ENCODE peak calls at places on chromosomes 12 and 14, in eight cellular contexts. One of them, this sample, is unnamed.

GRCh38 chr12:71477609-71478008 is 38.0 kb downstream of the LGR5 start:
- DNase-seq in dorsolateral prefrontal cortex: no peak
- DNase-seq in CD4-positive, alpha-beta T cell: no peak
- DNase-seq in suprapubic skin: no peak
- DNase-seq in upper lobe of left lung: no peak
- DNase-seq in neural crest cell: no peak
- DNase-seq in fibroblast of the aortic adventitia: no peak
- DNase-seq in hepatocyte: no peak
- DNase-seq in this sample: no peak

GRCh38 chr14:100062602-100063001 is 2.6 kb upstream of the EVL start:
- DNase-seq in CD4-positive, alpha-beta T cell: no peak
- DNase-seq in upper lobe of left lung: no peak
- DNase-seq in suprapubic skin: no peak
- DNase-seq in fibroblast of the aortic adventitia: no peak
- DNase-seq in neural crest cell: no peak
- DNase-seq in hepatocyte: no peak
- DNase-seq in dorsolateral prefrontal cortex: no peak
- DNase-seq in this sample: no peak

GRCh38 chr12:104610513-104611235 is 153.9 kb downstream of the CHST11 start:
- DNase-seq in CD4-positive, alpha-beta T cell: no peak
- DNase-seq in neural crest cell: no peak
- DNase-seq in hepatocyte: no peak
- DNase-seq in suprapubic skin: no peak
- DNase-seq in upper lobe of left lung: no peak
- DNase-seq in fibroblast of the aortic adventitia: no peak
- DNase-seq in dorsolateral prefrontal cortex: no peak
- DNase-seq in this sample: no peak

GRCh38 chr12:4041191-4041885 is 168.1 kb upstream of the PARP11 start:
- DNase-seq in dorsolateral prefrontal cortex: no peak
- DNase-seq in neural crest cell: no peak
- DNase-seq in CD4-positive, alpha-beta T cell: no peak
- DNase-seq in fibroblast of the aortic adventitia: no peak
- DNase-seq in upper lobe of left lung: no peak
- DNase-seq in suprapubic skin: no peak
- DNase-seq in hepatocyte: no peak
- DNase-seq in this sample: peak

GRCh38 chr12:84727964-84728363 is 184.6 kb downstream of the SLC6A15 start:
- DNase-seq in CD4-positive, alpha-beta T cell: no peak
- DNase-seq in hepatocyte: peak
- DNase-seq in dorsolateral prefrontal cortex: no peak
- DNase-seq in fibroblast of the aortic adventitia: no peak
- DNase-seq in upper lobe of left lung: no peak
- DNase-seq in suprapubic skin: no peak
- DNase-seq in neural crest cell: no peak
- DNase-seq in this sample: no peak

GRCh38 chr12:30197392-30198047 is 413.8 kb upstream of the TMTC1 start:
- DNase-seq in upper lobe of left lung: no peak
- DNase-seq in dorsolateral prefrontal cortex: no peak
- DNase-seq in fibroblast of the aortic adventitia: peak
- DNase-seq in hepatocyte: no peak
- DNase-seq in suprapubic skin: no peak
- DNase-seq in CD4-positive, alpha-beta T cell: no peak
- DNase-seq in neural crest cell: no peak
- DNase-seq in this sample: no peak

GRCh38 chr12:64618953-64619590 is 8.8 kb downstream of the RASSF3 start:
- DNase-seq in fibroblast of the aortic adventitia: peak
- DNase-seq in hepatocyte: no peak
- DNase-seq in dorsolateral prefrontal cortex: no peak
- DNase-seq in neural crest cell: no peak
- DNase-seq in CD4-positive, alpha-beta T cell: no peak
- DNase-seq in suprapubic skin: no peak
- DNase-seq in upper lobe of left lung: no peak
- DNase-seq in this sample: peak

GRCh38 chr14:49892636-49893308 is at the start of gene ARF6:
- DNase-seq in fibroblast of the aortic adventitia: peak
- DNase-seq in dorsolateral prefrontal cortex: peak
- DNase-seq in upper lobe of left lung: peak
- DNase-seq in hepatocyte: peak
- DNase-seq in CD4-positive, alpha-beta T cell: peak
- DNase-seq in suprapubic skin: peak
- DNase-seq in neural crest cell: peak
- DNase-seq in this sample: peak

GRCh38 chr12:124217508-124217981 is 77.3 kb upstream of the RFLNA start:
- DNase-seq in neural crest cell: no peak
- DNase-seq in dorsolateral prefrontal cortex: no peak
- DNase-seq in suprapubic skin: no peak
- DNase-seq in fibroblast of the aortic adventitia: no peak
- DNase-seq in upper lobe of left lung: no peak
- DNase-seq in hepatocyte: no peak
- DNase-seq in CD4-positive, alpha-beta T cell: no peak
- DNase-seq in this sample: no peak

GRCh38 chr12:122051231-122051876 is 27.2 kb upstream of the MLXIP start:
- DNase-seq in upper lobe of left lung: no peak
- DNase-seq in CD4-positive, alpha-beta T cell: no peak
- DNase-seq in fibroblast of the aortic adventitia: peak
- DNase-seq in neural crest cell: no peak
- DNase-seq in hepatocyte: no peak
- DNase-seq in dorsolateral prefrontal cortex: no peak
- DNase-seq in suprapubic skin: no peak
- DNase-seq in this sample: no peak

GRCh38 chr12:6697584-6698351 is 2.8 kb downstream of the PIANP start:
- DNase-seq in suprapubic skin: no peak
- DNase-seq in dorsolateral prefrontal cortex: peak
- DNase-seq in neural crest cell: peak
- DNase-seq in upper lobe of left lung: peak
- DNase-seq in CD4-positive, alpha-beta T cell: no peak
- DNase-seq in hepatocyte: peak
- DNase-seq in fibroblast of the aortic adventitia: peak
- DNase-seq in this sample: no peak

GRCh38 chr12:124848621-124849380 is 14.9 kb downstream of the SCARB1 start:
- DNase-seq in hepatocyte: no peak
- DNase-seq in dorsolateral prefrontal cortex: peak
- DNase-seq in neural crest cell: no peak
- DNase-seq in CD4-positive, alpha-beta T cell: no peak
- DNase-seq in upper lobe of left lung: no peak
- DNase-seq in fibroblast of the aortic adventitia: no peak
- DNase-seq in suprapubic skin: no peak
- DNase-seq in this sample: no peak

GRCh38 chr12:55724226-55724939 is 4.2 kb downstream of the RDH5 start:
- DNase-seq in hepatocyte: peak
- DNase-seq in fibroblast of the aortic adventitia: peak
- DNase-seq in upper lobe of left lung: no peak
- DNase-seq in CD4-positive, alpha-beta T cell: peak
- DNase-seq in neural crest cell: peak
- DNase-seq in dorsolateral prefrontal cortex: peak
- DNase-seq in suprapubic skin: peak
- DNase-seq in this sample: peak

GRCh38 chr12:42617622-42618021 is 28.1 kb upstream of the PRICKLE1 start:
- DNase-seq in neural crest cell: no peak
- DNase-seq in CD4-positive, alpha-beta T cell: no peak
- DNase-seq in fibroblast of the aortic adventitia: peak
- DNase-seq in hepatocyte: no peak
- DNase-seq in upper lobe of left lung: no peak
- DNase-seq in suprapubic skin: no peak
- DNase-seq in dorsolateral prefrontal cortex: no peak
- DNase-seq in this sample: no peak

GRCh38 chr14:101110729-101111619 is 207.5 kb upstream of the RTL1 start:
- DNase-seq in dorsolateral prefrontal cortex: no peak
- DNase-seq in fibroblast of the aortic adventitia: no peak
- DNase-seq in CD4-positive, alpha-beta T cell: no peak
- DNase-seq in suprapubic skin: peak
- DNase-seq in upper lobe of left lung: peak
- DNase-seq in hepatocyte: no peak
- DNase-seq in neural crest cell: peak
- DNase-seq in this sample: peak

GRCh38 chr14:92475451-92476187 is 38.0 kb upstream of the RIN3 start:
- DNase-seq in hepatocyte: no peak
- DNase-seq in fibroblast of the aortic adventitia: peak
- DNase-seq in CD4-positive, alpha-beta T cell: no peak
- DNase-seq in suprapubic skin: peak
- DNase-seq in dorsolateral prefrontal cortex: no peak
- DNase-seq in upper lobe of left lung: no peak
- DNase-seq in neural crest cell: no peak
- DNase-seq in this sample: peak

GRCh38 chr12:68755536-68756243 is 9.7 kb downstream of the SLC35E3 start:
- DNase-seq in suprapubic skin: no peak
- DNase-seq in neural crest cell: no peak
- DNase-seq in dorsolateral prefrontal cortex: no peak
- DNase-seq in upper lobe of left lung: no peak
- DNase-seq in fibroblast of the aortic adventitia: no peak
- DNase-seq in hepatocyte: no peak
- DNase-seq in CD4-positive, alpha-beta T cell: no peak
- DNase-seq in this sample: no peak

GRCh38 chr14:54000341-54000811 is 43.8 kb upstream of the BMP4 start:
- DNase-seq in fibroblast of the aortic adventitia: peak
- DNase-seq in suprapubic skin: no peak
- DNase-seq in neural crest cell: no peak
- DNase-seq in hepatocyte: no peak
- DNase-seq in upper lobe of left lung: no peak
- DNase-seq in dorsolateral prefrontal cortex: no peak
- DNase-seq in CD4-positive, alpha-beta T cell: no peak
- DNase-seq in this sample: no peak

GRCh38 chr12:47773858-47774580 is 981 bp downstream of the SLC48A1 start:
- DNase-seq in hepatocyte: no peak
- DNase-seq in dorsolateral prefrontal cortex: no peak
- DNase-seq in neural crest cell: no peak
- DNase-seq in CD4-positive, alpha-beta T cell: no peak
- DNase-seq in suprapubic skin: no peak
- DNase-seq in upper lobe of left lung: no peak
- DNase-seq in fibroblast of the aortic adventitia: no peak
- DNase-seq in this sample: no peak

GRCh38 chr12:116400671-116401357 is 123.3 kb upstream of the MED13L start:
- DNase-seq in CD4-positive, alpha-beta T cell: no peak
- DNase-seq in upper lobe of left lung: no peak
- DNase-seq in suprapubic skin: no peak
- DNase-seq in dorsolateral prefrontal cortex: no peak
- DNase-seq in hepatocyte: no peak
- DNase-seq in neural crest cell: no peak
- DNase-seq in fibroblast of the aortic adventitia: no peak
- DNase-seq in this sample: no peak

GRCh38 chr12:113276306-113276705 is 55.0 kb downstream of the TPCN1 start:
- DNase-seq in neural crest cell: no peak
- DNase-seq in suprapubic skin: peak
- DNase-seq in dorsolateral prefrontal cortex: no peak
- DNase-seq in CD4-positive, alpha-beta T cell: no peak
- DNase-seq in fibroblast of the aortic adventitia: no peak
- DNase-seq in hepatocyte: no peak
- DNase-seq in upper lobe of left lung: no peak
- DNase-seq in this sample: no peak

GRCh38 chr12:54306925-54307731 is 6.3 kb upstream of the NFE2 start:
- DNase-seq in fibroblast of the aortic adventitia: peak
- DNase-seq in suprapubic skin: peak
- DNase-seq in CD4-positive, alpha-beta T cell: no peak
- DNase-seq in dorsolateral prefrontal cortex: no peak
- DNase-seq in neural crest cell: no peak
- DNase-seq in upper lobe of left lung: peak
- DNase-seq in hepatocyte: peak
- DNase-seq in this sample: peak

GRCh38 chr14:29804481-29804880 is 123.2 kb downstream of the PRKD1 start:
- DNase-seq in dorsolateral prefrontal cortex: no peak
- DNase-seq in upper lobe of left lung: no peak
- DNase-seq in fibroblast of the aortic adventitia: no peak
- DNase-seq in CD4-positive, alpha-beta T cell: no peak
- DNase-seq in suprapubic skin: no peak
- DNase-seq in neural crest cell: no peak
- DNase-seq in hepatocyte: no peak
- DNase-seq in this sample: no peak

GRCh38 chr14:30753452-30753851 is 120.9 kb upstream of the COCH start:
- DNase-seq in fibroblast of the aortic adventitia: no peak
- DNase-seq in CD4-positive, alpha-beta T cell: no peak
- DNase-seq in dorsolateral prefrontal cortex: no peak
- DNase-seq in hepatocyte: no peak
- DNase-seq in upper lobe of left lung: no peak
- DNase-seq in neural crest cell: no peak
- DNase-seq in suprapubic skin: no peak
- DNase-seq in this sample: no peak

GRCh38 chr12:31756977-31757420 is 28.2 kb upstream of the AMN1 start:
- DNase-seq in fibroblast of the aortic adventitia: peak
- DNase-seq in dorsolateral prefrontal cortex: no peak
- DNase-seq in hepatocyte: peak
- DNase-seq in CD4-positive, alpha-beta T cell: no peak
- DNase-seq in suprapubic skin: no peak
- DNase-seq in upper lobe of left lung: no peak
- DNase-seq in neural crest cell: no peak
- DNase-seq in this sample: no peak

GRCh38 chr12:99984271-99985128 is at the start of gene ANKS1B:
- DNase-seq in neural crest cell: peak
- DNase-seq in CD4-positive, alpha-beta T cell: no peak
- DNase-seq in dorsolateral prefrontal cortex: peak
- DNase-seq in fibroblast of the aortic adventitia: peak
- DNase-seq in upper lobe of left lung: peak
- DNase-seq in hepatocyte: peak
- DNase-seq in suprapubic skin: peak
- DNase-seq in this sample: no peak

GRCh38 chr12:46342562-46343033 is 30.0 kb downstream of the SLC38A2 start:
- DNase-seq in hepatocyte: peak
- DNase-seq in upper lobe of left lung: no peak
- DNase-seq in dorsolateral prefrontal cortex: peak
- DNase-seq in CD4-positive, alpha-beta T cell: peak
- DNase-seq in neural crest cell: no peak
- DNase-seq in fibroblast of the aortic adventitia: peak
- DNase-seq in suprapubic skin: no peak
- DNase-seq in this sample: no peak

GRCh38 chr12:132427999-132428871 is 61.7 kb upstream of the FBRSL1 start:
- DNase-seq in upper lobe of left lung: peak
- DNase-seq in dorsolateral prefrontal cortex: no peak
- DNase-seq in CD4-positive, alpha-beta T cell: no peak
- DNase-seq in fibroblast of the aortic adventitia: no peak
- DNase-seq in suprapubic skin: no peak
- DNase-seq in hepatocyte: peak
- DNase-seq in neural crest cell: no peak
- DNase-seq in this sample: no peak
- TF ChIP-seq CTCF in upper lobe of left lung: no peak
- TF ChIP-seq CTCF in dorsolateral prefrontal cortex: no peak
- TF ChIP-seq CTCF in CD4-positive, alpha-beta T cell: no peak
- TF ChIP-seq CTCF in fibroblast of the aortic adventitia: no peak
- TF ChIP-seq CTCF in suprapubic skin: no peak
- TF ChIP-seq CTCF in hepatocyte: no peak
- TF ChIP-seq CTCF in neural crest cell: peak
- TF ChIP-seq CTCF in this sample: no peak

GRCh38 chr14:58947816-58948440 is 240.5 kb upstream of the DAAM1 start:
- DNase-seq in dorsolateral prefrontal cortex: peak
- DNase-seq in suprapubic skin: no peak
- DNase-seq in upper lobe of left lung: no peak
- DNase-seq in fibroblast of the aortic adventitia: peak
- DNase-seq in hepatocyte: peak
- DNase-seq in neural crest cell: peak
- DNase-seq in CD4-positive, alpha-beta T cell: no peak
- DNase-seq in this sample: no peak
- TF ChIP-seq CTCF in dorsolateral prefrontal cortex: no peak
- TF ChIP-seq CTCF in suprapubic skin: no peak
- TF ChIP-seq CTCF in upper lobe of left lung: no peak
- TF ChIP-seq CTCF in fibroblast of the aortic adventitia: no peak
- TF ChIP-seq CTCF in hepatocyte: no peak
- TF ChIP-seq CTCF in neural crest cell: no peak
- TF ChIP-seq CTCF in CD4-positive, alpha-beta T cell: no peak
- TF ChIP-seq CTCF in this sample: no peak

GRCh38 chr12:108689314-108690190 is 41.8 kb downstream of the CORO1C start:
- DNase-seq in CD4-positive, alpha-beta T cell: no peak
- DNase-seq in dorsolateral prefrontal cortex: peak
- DNase-seq in suprapubic skin: no peak
- DNase-seq in upper lobe of left lung: no peak
- DNase-seq in neural crest cell: peak
- DNase-seq in hepatocyte: peak
- DNase-seq in fibroblast of the aortic adventitia: peak
- DNase-seq in this sample: peak
- TF ChIP-seq CTCF in CD4-positive, alpha-beta T cell: peak
- TF ChIP-seq CTCF in dorsolateral prefrontal cortex: peak
- TF ChIP-seq CTCF in suprapubic skin: no peak
- TF ChIP-seq CTCF in upper lobe of left lung: no peak
- TF ChIP-seq CTCF in neural crest cell: no peak
- TF ChIP-seq CTCF in hepatocyte: peak
- TF ChIP-seq CTCF in fibroblast of the aortic adventitia: no peak
- TF ChIP-seq CTCF in this sample: no peak

GRCh38 chr12:5580911-5581488 is 149.1 kb downstream of the NTF3 start:
- DNase-seq in suprapubic skin: no peak
- DNase-seq in fibroblast of the aortic adventitia: no peak
- DNase-seq in dorsolateral prefrontal cortex: no peak
- DNase-seq in neural crest cell: no peak
- DNase-seq in upper lobe of left lung: no peak
- DNase-seq in CD4-positive, alpha-beta T cell: no peak
- DNase-seq in hepatocyte: no peak
- DNase-seq in this sample: no peak
- TF ChIP-seq CTCF in suprapubic skin: no peak
- TF ChIP-seq CTCF in fibroblast of the aortic adventitia: no peak
- TF ChIP-seq CTCF in dorsolateral prefrontal cortex: no peak
- TF ChIP-seq CTCF in neural crest cell: no peak
- TF ChIP-seq CTCF in upper lobe of left lung: no peak
- TF ChIP-seq CTCF in CD4-positive, alpha-beta T cell: no peak
- TF ChIP-seq CTCF in hepatocyte: no peak
- TF ChIP-seq CTCF in this sample: no peak

This sample was measured in lower leg skin.